ENCODE peak calls at places on chromosomes 7 and 10, in five cellular contexts. K is pancreas, G is SJSA1, Y is breast epithelium, O is psoas muscle. M is an unnamed sample.

GRCh38 chr10:100401631-100402328 is 54.7 kb downstream of the SCD start:
- DNase-seq in K (no peak), G (no peak), Y (no peak), O (no peak), M (no peak)

GRCh38 chr10:1461016-1461415 is 276.3 kb downstream of the ADARB2 start:
- DNase-seq in K (no peak), G (peak; percentile 8), Y (no peak), O (no peak), M (no peak)

GRCh38 chr10:12782537-12782936 is 219.0 kb downstream of the CCDC3 start:
- DNase-seq in K (no peak), G (peak; percentile 65), Y (no peak), O (peak; percentile 38), M (no peak)

GRCh38 chr7:74627699-74628411 is 29.7 kb upstream of the GTF2I start:
- DNase-seq in K (peak; percentile 51), G (no peak), Y (no peak), O (peak; percentile 50), M (no peak)

GRCh38 chr10:35331894-35332640 is 4.2 kb upstream of the CCNY start:
- DNase-seq in K (no peak), G (no peak), Y (no peak), O (no peak), M (no peak)

GRCh38 chr7:16905300-16906044 is 23.7 kb upstream of the AGR3 start:
- DNase-seq in K (no peak), G (peak; percentile 54), Y (no peak), O (no peak), M (no peak)

GRCh38 chr10:124001391-124002260 is 91.8 kb downstream of the CHST15 start:
- DNase-seq in K (no peak), G (peak; percentile 38), Y (no peak), O (no peak), M (no peak)

GRCh38 chr7:38873433-38873832 is 35.6 kb downstream of the VPS41 start:
- DNase-seq in K (no peak), G (no peak), Y (no peak), O (no peak), M (no peak)

GRCh38 chr10:77537720-77538373 is 99.8 kb downstream of the KCNMA1 start:
- DNase-seq in K (no peak), G (no peak), Y (no peak), O (no peak), M (no peak)

GRCh38 chr7:111018960-111019835 is 71.7 kb upstream of the LRRN3 start:
- DNase-seq in K (no peak), G (no peak), Y (no peak), O (no peak), M (no peak)

GRCh38 chr7:133887459-133887858 is 239.7 kb upstream of the LRGUK start:
- DNase-seq in K (no peak), G (no peak), Y (no peak), O (no peak), M (no peak)

GRCh38 chr7:121133444-121133843 is 144.9 kb downstream of the CPED1 start:
- DNase-seq in K (no peak), G (no peak), Y (no peak), O (no peak), M (no peak)

GRCh38 chr7:121126801-121127534 is 138.5 kb downstream of the CPED1 start:
- DNase-seq in K (no peak), G (no peak), Y (no peak), O (no peak), M (no peak)

GRCh38 chr7:121138262-121138933 is 149.9 kb downstream of the CPED1 start:
- DNase-seq in K (peak; percentile 37), G (no peak), Y (no peak), O (no peak), M (no peak)

GRCh38 chr7:121137580-121137979 is 149.1 kb downstream of the CPED1 start:
- DNase-seq in K (no peak), G (no peak), Y (no peak), O (no peak), M (no peak)

GRCh38 chr7:121132940-121133339 is 144.4 kb downstream of the CPED1 start:
- DNase-seq in K (no peak), G (no peak), Y (no peak), O (no peak), M (no peak)
- H3K4me1 ChIP-seq in K (no peaks in the 10 kb centered on the region), G (no peaks in the 10 kb centered on the region), Y (no peaks in the 10 kb centered on the region), O (no peaks in the 10 kb centered on the region), M (no peaks in the 10 kb centered on the region)

GRCh38 chr7:87354749-87355148 is 9.3 kb downstream of the CROT start:
- DNase-seq in K (no peak), G (no peak), Y (no peak), O (no peak), M (no peak)
- H3K9me3 ChIP-seq in K (no peaks in the 10 kb centered on the region), G (no peaks in the 10 kb centered on the region), Y (no peaks in the 10 kb centered on the region), O (no peaks in the 10 kb centered on the region), M (peaks cover 5% of the 10 kb centered on the region)

GRCh38 chr10:71685554-71686202 is 33.9 kb downstream of the C10orf105 start:
- DNase-seq in K (no peak), G (no peak), Y (no peak), O (no peak), M (no peak)

GRCh38 chr10:71684356-71685173 is 35.0 kb downstream of the C10orf105 start:
- DNase-seq in K (no peak), G (no peak), Y (no peak), O (no peak), M (no peak)

GRCh38 chr10:71679425-71679824 is 40.2 kb downstream of the C10orf105 start:
- DNase-seq in K (no peak), G (no peak), Y (no peak), O (no peak), M (no peak)

GRCh38 chr10:71683301-71683700 is 36.3 kb downstream of the C10orf105 start:
- DNase-seq in K (no peak), G (no peak), Y (no peak), O (no peak), M (peak; percentile 3)

GRCh38 chr10:71681977-71682376 is 37.6 kb downstream of the C10orf105 start:
- DNase-seq in K (no peak), G (no peak), Y (no peak), O (no peak), M (no peak)
- H3K4me1 ChIP-seq in K (no peaks in the 10 kb centered on the region), G (no peaks in the 10 kb centered on the region), Y (no peaks in the 10 kb centered on the region), O (no peaks in the 10 kb centered on the region), M (no peaks in the 10 kb centered on the region)

GRCh38 chr7:158343526-158343925 is 244.1 kb downstream of the PTPRN2 start:
- DNase-seq in K (no peak), G (peak; percentile 33), Y (no peak), O (no peak), M (no peak)

GRCh38 chr7:158348446-158348845 is 239.2 kb downstream of the PTPRN2 start:
- DNase-seq in K (no peak), G (peak; percentile 17), Y (no peak), O (no peak), M (no peak)

GRCh38 chr7:158345731-158346130 is 241.9 kb downstream of the PTPRN2 start:
- DNase-seq in K (no peak), G (peak; percentile 20), Y (no peak), O (no peak), M (no peak)

GRCh38 chr7:158343936-158344455 is 243.6 kb downstream of the PTPRN2 start:
- DNase-seq in K (no peak), G (peak; percentile 26), Y (peak; percentile 30), O (no peak), M (no peak)

GRCh38 chr7:158344706-158345300 is 242.8 kb downstream of the PTPRN2 start:
- DNase-seq in K (no peak), G (peak; percentile 22), Y (peak; percentile 7), O (no peak), M (no peak)
- H3K9me3 ChIP-seq in K (no peaks in the 10 kb centered on the region), G (peaks cover 6% of the 10 kb centered on the region), Y (peaks cover 8% of the 10 kb centered on the region), O (no peaks in the 10 kb centered on the region), M (peaks cover 4% of the 10 kb centered on the region)

DNA sequence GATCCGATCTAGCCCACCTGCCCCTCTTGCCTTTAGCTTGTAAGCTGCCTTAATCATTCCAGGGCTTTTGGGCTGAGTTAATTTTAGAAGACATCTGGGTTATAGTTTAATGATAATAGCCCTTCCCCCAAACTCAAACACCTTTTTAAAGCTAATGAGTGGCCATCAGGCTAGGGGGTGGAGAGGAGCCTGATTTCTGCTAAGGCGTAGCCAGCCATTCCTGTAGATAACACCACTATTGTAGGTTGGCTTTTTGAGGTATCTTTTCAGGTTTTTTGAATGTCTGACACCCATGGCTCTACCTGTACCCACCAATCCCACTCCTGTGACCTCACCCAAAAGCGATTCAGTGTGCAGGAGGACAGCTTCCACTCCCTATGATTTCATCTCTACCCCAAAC is 7.6 kb upstream of the SYPL1 start:
- DNase-seq in K (no peak), G (no peak), Y (no peak), O (no peak), M (no peak)
- H3K4me1 ChIP-seq in K (no peaks in the 10 kb centered on the region), G (no peaks in the 10 kb centered on the region), Y (no peaks in the 10 kb centered on the region), O (peaks cover 62% of the 10 kb centered on the region), M (peaks cover 5% of the 10 kb centered on the region)

GRCh38 chr7:132029369-132030160 is 473.1 kb upstream of the PODXL start:
- DNase-seq in K (no peak), G (no peak), Y (no peak), O (no peak), M (no peak)

GRCh38 chr7:132030161-132030568 is 473.7 kb upstream of the PODXL start:
- DNase-seq in K (peak; percentile 50), G (no peak), Y (no peak), O (peak; percentile 16), M (no peak)

GRCh38 chr7:132028144-132028920 is 471.9 kb upstream of the PODXL start:
- DNase-seq in K (no peak), G (no peak), Y (no peak), O (no peak), M (no peak)

GRCh38 chr7:132034748-132035416 is 478.5 kb upstream of the PODXL start:
- DNase-seq in K (no peak), G (no peak), Y (no peak), O (no peak), M (no peak)

DNA sequence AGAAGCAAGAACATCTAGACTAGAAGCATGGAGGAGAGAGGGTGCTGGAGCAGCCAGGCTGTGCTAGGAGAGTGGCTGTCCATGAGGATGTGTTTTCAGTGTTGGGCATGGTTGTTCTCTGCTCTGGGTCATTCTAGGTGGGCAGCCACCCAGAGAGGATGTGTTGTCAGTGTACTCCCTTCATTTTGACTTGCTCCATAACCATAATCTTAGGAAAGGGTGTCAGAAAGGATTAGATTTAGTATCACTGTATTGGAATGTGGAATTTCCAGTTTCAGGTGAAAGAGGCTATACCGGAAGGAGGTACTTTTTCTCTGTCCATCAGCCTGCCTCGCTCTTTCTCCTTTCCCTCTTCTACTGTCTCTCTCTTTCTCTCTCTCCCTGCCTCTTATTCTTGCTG is 474.5 kb upstream of the PODXL start:
- DNase-seq in K (no peak), G (no peak), Y (no peak), O (no peak), M (no peak)
- H3K9me3 ChIP-seq in K (no peaks in the 10 kb centered on the region), G (no peaks in the 10 kb centered on the region), Y (no peaks in the 10 kb centered on the region), O (no peaks in the 10 kb centered on the region), M (no peaks in the 10 kb centered on the region)

GRCh38 chr7:921071-921461 is 33.4 kb downstream of the ADAP1 start:
- DNase-seq in K (no peak), G (peak; percentile 30), Y (peak; percentile 40), O (peak; percentile 13), M (no peak)
- H3K4me1 ChIP-seq in K (no peaks in the 10 kb centered on the region), G (peaks cover 9% of the 10 kb centered on the region), Y (no peaks in the 10 kb centered on the region), O (no peaks in the 10 kb centered on the region), M (peaks cover 34% of the 10 kb centered on the region)